ENCODE peak calls at places on chromosomes 5 and 9, in six cellular contexts. Y, O, E, V, U and K are unnamed samples.

GRCh38 chr5:73311291-73312110 is 137.1 kb downstream of the FOXD1 start:
- DNase-seq in Y (no peak), O (no peak), E (peak; percentile 61), V (no peak), U (no peak), K (peak; percentile 47)

GRCh38 chr5:28234356-28234968 is 1196.1 kb upstream of the CDH9 start:
- DNase-seq in Y (no peak), O (no peak), E (no peak), V (no peak), U (no peak), K (no peak)

GRCh38 chr5:181163487-181164075 is 16.2 kb downstream of the OR2V2 start:
- DNase-seq in Y (no peak), O (no peak), E (peak; percentile 27), V (no peak), U (no peak), K (no peak)

GRCh38 chr9:103397868-103398600 is 402.9 kb downstream of the CYLC2 start:
- DNase-seq in Y (peak; percentile 43), O (peak; percentile 26), E (peak; percentile 56), V (peak; percentile 6), U (no peak), K (peak; percentile 46)

GRCh38 chr5:66144074-66144798 is at the start of gene SREK1:
- DNase-seq in Y (peak; percentile 93), O (peak; percentile 84), E (peak; percentile 97), V (peak; percentile 87), U (peak; percentile 98), K (peak; percentile 86)

GRCh38 chr9:113602126-113603119 is 138.9 kb downstream of the RGS3 start:
- DNase-seq in Y (peak; percentile 79), O (no peak), E (peak; percentile 64), V (no peak), U (peak; percentile 81), K (no peak)

GRCh38 chr9:112605518-112605917 is 112.4 kb downstream of the INIP start:
- DNase-seq in Y (peak; percentile 39), O (no peak), E (no peak), V (no peak), U (no peak), K (no peak)

GRCh38 chr5:65035212-65036206 is 266.8 kb downstream of the CWC27 start:
- DNase-seq in Y (peak; percentile 90), O (peak; percentile 93), E (peak; percentile 96), V (peak; percentile 88), U (peak; percentile 93), K (peak; percentile 94)

GRCh38 chr9:91207889-91208651 is 153.6 kb downstream of the AUH start:
- DNase-seq in Y (peak; percentile 56), O (no peak), E (no peak), V (no peak), U (no peak), K (no peak)

GRCh38 chr9:114372971-114373591 is 14.7 kb downstream of the AKNA start:
- DNase-seq in Y (peak; percentile 85), O (no peak), E (no peak), V (no peak), U (peak; percentile 98), K (no peak)

GRCh38 chr5:157477814-157478494 is 17.9 kb downstream of the NIPAL4 start:
- DNase-seq in Y (no peak), O (no peak), E (no peak), V (no peak), U (no peak), K (no peak)

GRCh38 chr9:127690735-127691134 is 16.1 kb upstream of the CFAP157 start:
- DNase-seq in Y (no peak), O (no peak), E (no peak), V (no peak), U (no peak), K (no peak)

GRCh38 chr5:35443803-35444595 is 173.7 kb upstream of the SPEF2 start:
- DNase-seq in Y (no peak), O (no peak), E (no peak), V (no peak), U (no peak), K (no peak)

GRCh38 chr5:10229306-10230048 is 20.2 kb downstream of the ATPSCKMT start:
- DNase-seq in Y (no peak), O (no peak), E (no peak), V (no peak), U (no peak), K (no peak)
- TF ChIP-seq CTCF in Y (no peak), O (no peak), E (peak; percentile 21), V (no peak), U (no peak), K (no peak)

GRCh38 chr5:173885054-173885443 is 3.1 kb upstream of the CPEB4 start:
- DNase-seq in Y (no peak), O (no peak), E (no peak), V (no peak), U (no peak), K (no peak)

GRCh38 chr5:173884402-173885053 is 3.6 kb upstream of the CPEB4 start:
- DNase-seq in Y (peak; percentile 26), O (no peak), E (no peak), V (no peak), U (no peak), K (no peak)

GRCh38 chr5:173885481-173886010 is 2.6 kb upstream of the CPEB4 start:
- DNase-seq in Y (no peak), O (no peak), E (no peak), V (no peak), U (no peak), K (no peak)

GRCh38 chr5:173887610-173888472 is at the start of gene CPEB4:
- DNase-seq in Y (peak; percentile 98), O (peak; percentile 94), E (peak; percentile 100), V (peak; percentile 91), U (peak; percentile 98), K (peak; percentile 96)

DNA sequence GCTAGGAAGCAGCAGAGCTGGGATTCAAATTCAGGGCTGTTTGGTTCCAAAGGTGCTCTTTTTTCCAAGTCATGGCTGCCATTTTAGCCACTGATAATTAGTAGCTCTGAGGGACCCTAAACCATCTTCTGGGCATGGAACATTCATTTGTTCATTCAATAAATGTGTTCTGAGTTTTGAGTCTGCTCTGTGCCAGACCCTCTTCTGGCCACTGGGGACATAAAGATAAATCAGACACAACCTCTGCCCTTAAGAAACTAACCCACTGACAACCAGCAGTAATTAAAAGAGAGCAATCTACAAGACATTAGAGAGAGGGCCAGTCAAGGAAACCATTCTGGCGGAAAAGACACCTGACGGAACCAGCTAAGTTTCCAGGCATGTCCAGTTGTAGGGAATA is 2.0 kb upstream of the CPEB4 start:
- DNase-seq in Y (no peak), O (no peak), E (no peak), V (no peak), U (no peak), K (no peak)
- TF ChIP-seq CTCF in Y (no peak), O (peak; percentile 18), E (peak; percentile 10), V (no peak), U (no peak), K (no peak)

GRCh38 chr9:133971121-133971951 is 20.8 kb downstream of the VAV2 start:
- DNase-seq in Y (peak; percentile 58), O (no peak), E (no peak), V (no peak), U (peak; percentile 61), K (no peak)
- TF ChIP-seq CTCF in Y (no peak), O (no peak), E (no peak), V (no peak), U (no peak), K (no peak)

DNA sequence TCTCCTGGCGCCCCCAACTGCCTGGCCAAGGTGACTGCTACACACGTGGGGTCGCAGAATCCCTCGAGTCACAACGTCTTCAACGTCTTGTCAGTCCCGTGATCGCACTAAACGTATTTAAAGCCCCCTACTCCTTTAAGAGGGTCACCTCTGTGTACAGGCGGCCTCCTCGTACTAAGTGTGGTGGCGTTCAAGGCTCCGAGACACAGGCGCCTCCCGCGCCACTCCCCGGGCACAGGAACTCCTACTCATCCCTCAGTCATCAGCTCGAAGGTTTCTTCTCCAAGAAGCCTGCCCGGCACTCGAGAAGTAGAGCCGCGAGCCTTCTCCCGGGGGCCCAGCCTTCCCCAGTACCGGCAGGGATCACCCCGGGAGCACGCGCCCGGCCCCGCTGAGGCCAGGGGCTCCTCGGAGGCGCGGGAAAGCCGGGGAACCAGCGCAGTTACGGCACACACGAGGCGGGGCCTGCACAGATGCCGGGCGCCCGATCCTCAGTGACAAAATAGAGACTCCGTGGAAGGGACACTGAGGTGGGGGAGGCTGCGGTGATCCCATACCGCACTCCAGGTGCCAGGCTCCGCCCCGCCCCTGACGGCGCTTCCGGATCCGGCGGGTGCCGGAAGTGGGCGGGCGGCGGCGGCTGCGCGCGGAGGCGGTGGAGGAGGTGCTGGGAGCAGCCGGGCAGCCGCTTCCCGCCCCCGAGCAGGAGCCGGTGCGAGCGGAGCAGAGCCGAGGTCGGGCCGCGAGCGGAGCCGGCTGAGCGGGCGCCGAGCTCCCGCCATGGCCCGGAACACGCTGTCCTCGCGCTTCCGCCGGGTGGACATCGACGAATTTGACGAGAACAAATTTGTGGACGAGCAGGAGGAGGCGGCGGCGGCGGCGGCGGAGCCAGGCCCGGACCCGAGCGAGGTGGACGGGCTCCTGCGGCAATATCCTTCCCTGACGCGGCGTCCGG is 6.9 kb downstream of the ARPC5L start:
- DNase-seq in Y (peak; percentile 97), O (peak; percentile 77), E (peak; percentile 92), V (peak; percentile 73), U (peak; percentile 96), K (peak; percentile 87)
- TF ChIP-seq CTCF in Y (peak; percentile 52), O (peak; percentile 26), E (peak; percentile 42), V (no peak), U (no peak), K (no peak)

GRCh38 chr9:133360400-133361393 is 4.3 kb downstream of the SURF2 start:
- DNase-seq in Y (no peak), O (no peak), E (no peak), V (no peak), U (no peak), K (no peak)

GRCh38 chr9:133361507-133362092 is 5.2 kb downstream of the SURF2 start:
- DNase-seq in Y (no peak), O (no peak), E (no peak), V (no peak), U (no peak), K (no peak)

GRCh38 chr9:133362359-133363044 is 6.2 kb downstream of the SURF2 start:
- DNase-seq in Y (no peak), O (no peak), E (no peak), V (no peak), U (no peak), K (no peak)

GRCh38 chr9:133357656-133358055 is 1.3 kb downstream of the SURF2 start:
- DNase-seq in Y (no peak), O (no peak), E (no peak), V (no peak), U (no peak), K (no peak)

GRCh38 chr9:133359420-133360175 is 3.2 kb downstream of the SURF2 start:
- DNase-seq in Y (no peak), O (no peak), E (peak; percentile 66), V (no peak), U (no peak), K (no peak)
- TF ChIP-seq CTCF in Y (peak; percentile 9), O (peak; percentile 44), E (peak; percentile 52), V (peak; percentile 50), U (no peak), K (no peak)

GRCh38 chr5:139636975-139637408 is 11.2 kb upstream of the CXXC5 start:
- DNase-seq in Y (peak; percentile 79), O (no peak), E (no peak), V (no peak), U (no peak), K (no peak)

GRCh38 chr5:139636207-139636792 is 11.8 kb upstream of the CXXC5 start:
- DNase-seq in Y (peak; percentile 91), O (no peak), E (no peak), V (no peak), U (peak; percentile 95), K (no peak)

GRCh38 chr5:139634541-139634940 is 13.6 kb upstream of the CXXC5 start:
- DNase-seq in Y (no peak), O (no peak), E (no peak), V (no peak), U (peak; percentile 65), K (no peak)

GRCh38 chr5:139635191-139635590 is 13.0 kb upstream of the CXXC5 start:
- DNase-seq in Y (no peak), O (no peak), E (no peak), V (no peak), U (peak; percentile 70), K (no peak)

GRCh38 chr5:139635606-139636206 is 12.4 kb upstream of the CXXC5 start:
- DNase-seq in Y (peak; percentile 36), O (no peak), E (peak; percentile 67), V (no peak), U (peak; percentile 91), K (no peak)
- TF ChIP-seq CTCF in Y (peak; percentile 63), O (peak; percentile 43), E (peak; percentile 55), V (peak; percentile 54), U (peak; percentile 84), K (no peak)